ENCODE peak calls at places on chromosomes 12 and 14, in seven cellular contexts. U is renal cortical epithelial cell; B is AG10803; O is HuH-7; S is NCI-H1694 treated with DMSO at 0.1 percent for 48 hours; A is pancreas; V is activated CD4-positive, alpha-beta T cell treated with anti-CD3 and anti-CD28 coated beads, Interleukin-2, amount 50 U/mL, for 48 hours. D is an unnamed sample.

GRCh38 chr14:59852350-59852749 is 18.2 kb downstream of the RTN1 start:
- DNase-seq in U (no peak), B (no peak), O (no peak), S (no peak), A (no peak), V (no peak), D (no peak)

GRCh38 chr12:75623631-75624118 is 112.3 kb upstream of the KRR1 start:
- DNase-seq in U (peak; percentile 47), B (peak; percentile 38), O (peak; percentile 6), S (no peak), A (no peak), V (no peak), D (no peak)

GRCh38 chr12:79997115-79997805 is 62.4 kb upstream of the PPP1R12A start:
- DNase-seq in U (no peak), B (peak; percentile 61), O (no peak), S (no peak), A (no peak), V (no peak), D (no peak)

GRCh38 chr14:104867371-104868059 is 2.4 kb downstream of the CEP170B start:
- DNase-seq in U (no peak), B (no peak), O (no peak), S (no peak), A (peak; percentile 63), V (no peak), D (no peak)

GRCh38 chr12:66584673-66585072 is 94.2 kb downstream of the GRIP1 start:
- DNase-seq in U (peak; percentile 38), B (no peak), O (no peak), S (no peak), A (no peak), V (no peak), D (no peak)

GRCh38 chr12:108826115-108826806 is 31.1 kb downstream of the SSH1 start:
- DNase-seq in U (peak; percentile 88), B (peak; percentile 98), O (no peak), S (peak; percentile 7), A (no peak), V (no peak), D (no peak)

GRCh38 chr12:91053951-91054715 is 3.7 kb downstream of the KERA start:
- DNase-seq in U (peak; percentile 46), B (peak; percentile 94), O (no peak), S (no peak), A (no peak), V (no peak), D (no peak)

GRCh38 chr14:95015046-95015445 is 142.3 kb downstream of the DICER1 start:
- DNase-seq in U (no peak), B (no peak), O (no peak), S (no peak), A (no peak), V (no peak), D (no peak)

GRCh38 chr12:114888458-114888857 is 204.5 kb upstream of the TBX3 start:
- DNase-seq in U (no peak), B (peak; percentile 31), O (no peak), S (no peak), A (no peak), V (no peak), D (no peak)

GRCh38 chr12:105493091-105493615 is 162.7 kb downstream of the C12orf75 start:
- DNase-seq in U (no peak), B (peak; percentile 68), O (no peak), S (no peak), A (no peak), V (no peak), D (no peak)

GRCh38 chr12:46702581-46703344 is 123.0 kb downstream of the SLC38A4 start:
- DNase-seq in U (no peak), B (peak; percentile 62), O (no peak), S (no peak), A (no peak), V (no peak), D (peak; percentile 75)

GRCh38 chr14:76024211-76024907 is 38.8 kb downstream of the IFT43 start:
- DNase-seq in U (no peak), B (no peak), O (no peak), S (no peak), A (no peak), V (no peak), D (no peak)

GRCh38 chr14:105075364-105076295 is 10.4 kb upstream of the GPR132 start:
- DNase-seq in U (no peak), B (no peak), O (no peak), S (peak; percentile 33), A (peak; percentile 57), V (no peak), D (no peak)

GRCh38 chr14:64467131-64467530 is 1.8 kb downstream of the AKAP5 start:
- DNase-seq in U (no peak), B (no peak), O (no peak), S (no peak), A (no peak), V (no peak), D (no peak)

GRCh38 chr14:75022655-75023054 is 19.9 kb downstream of the EIF2B2 start:
- DNase-seq in U (peak; percentile 16), B (no peak), O (peak; percentile 40), S (peak; percentile 20), A (no peak), V (no peak), D (no peak)

GRCh38 chr12:57535764-57536596 is 11.0 kb downstream of the DCTN2 start:
- DNase-seq in U (no peak), B (no peak), O (no peak), S (no peak), A (no peak), V (no peak), D (no peak)

GRCh38 chr14:99315197-99315596 is 43.2 kb upstream of the BCL11B start:
- DNase-seq in U (no peak), B (no peak), O (no peak), S (no peak), A (no peak), V (no peak), D (no peak)

GRCh38 chr14:100617715-100618693 is 30.8 kb upstream of the BEGAIN start:
- DNase-seq in U (no peak), B (no peak), O (no peak), S (no peak), A (no peak), V (no peak), D (no peak)

GRCh38 chr12:11681211-11681610 is 31.7 kb downstream of the ETV6 start:
- DNase-seq in U (peak; percentile 23), B (no peak), O (no peak), S (no peak), A (no peak), V (no peak), D (no peak)

GRCh38 chr14:32514236-32514635 is 185.1 kb downstream of the AKAP6 start:
- DNase-seq in U (peak; percentile 29), B (no peak), O (no peak), S (no peak), A (no peak), V (no peak), D (no peak)

GRCh38 chr14:105092912-105093425 is 27.7 kb upstream of the GPR132 start:
- DNase-seq in U (no peak), B (peak; percentile 59), O (peak; percentile 65), S (peak; percentile 70), A (peak; percentile 85), V (peak; percentile 65), D (peak; percentile 73)

GRCh38 chr12:101174576-101174975 is 35.5 kb downstream of the SLC5A8 start:
- DNase-seq in U (no peak), B (no peak), O (no peak), S (no peak), A (no peak), V (no peak), D (no peak)

GRCh38 chr14:104805326-104805678 is 4.4 kb downstream of the ZBTB42 start:
- DNase-seq in U (peak; percentile 76), B (peak; percentile 66), O (no peak), S (peak; percentile 32), A (peak; percentile 74), V (no peak), D (no peak)

GRCh38 chr14:76307786-76308780 is 67.9 kb upstream of the ESRRB start:
- DNase-seq in U (no peak), B (no peak), O (no peak), S (no peak), A (no peak), V (no peak), D (no peak)

GRCh38 chr14:84343637-84344036 is 1186.3 kb upstream of the FLRT2 start:
- DNase-seq in U (peak; percentile 59), B (no peak), O (no peak), S (no peak), A (no peak), V (no peak), D (no peak)

D was measured in prostate gland.